ENCODE peak calls at places on chromosomes 2 and 18, in eight cellular contexts. One of them, this sample, is unnamed.

GRCh38 chr2:201779996-201780673 is 598 bp downstream of the ALS2 start:
- DNase-seq in activated naive CD4-positive, alpha-beta T cell: peak
- DNase-seq in foreskin fibroblast: no peak
- DNase-seq in dorsolateral prefrontal cortex: peak
- DNase-seq in HEK293T: no peak
- DNase-seq in NCI-H1436 treated with DMSO at 0.1 percent for 48 hours: no peak
- DNase-seq in left cardiac atrium: peak
- DNase-seq in midbrain: peak
- DNase-seq in this sample: peak

GRCh38 chr2:23425338-23425871 is 40.4 kb downstream of the KLHL29 start:
- DNase-seq in activated naive CD4-positive, alpha-beta T cell: no peak
- DNase-seq in foreskin fibroblast: no peak
- DNase-seq in dorsolateral prefrontal cortex: no peak
- DNase-seq in HEK293T: no peak
- DNase-seq in NCI-H1436 treated with DMSO at 0.1 percent for 48 hours: no peak
- DNase-seq in left cardiac atrium: no peak
- DNase-seq in midbrain: no peak
- DNase-seq in this sample: no peak

GRCh38 chr18:73859998-73860397 is 287.6 kb downstream of the FBXO15 start:
- DNase-seq in activated naive CD4-positive, alpha-beta T cell: no peak
- DNase-seq in foreskin fibroblast: no peak
- DNase-seq in dorsolateral prefrontal cortex: no peak
- DNase-seq in HEK293T: no peak
- DNase-seq in NCI-H1436 treated with DMSO at 0.1 percent for 48 hours: no peak
- DNase-seq in left cardiac atrium: no peak
- DNase-seq in midbrain: no peak
- DNase-seq in this sample: no peak

GRCh38 chr2:47219970-47220369 is 64.9 kb upstream of the STPG4 start:
- DNase-seq in activated naive CD4-positive, alpha-beta T cell: no peak
- DNase-seq in foreskin fibroblast: no peak
- DNase-seq in dorsolateral prefrontal cortex: no peak
- DNase-seq in HEK293T: no peak
- DNase-seq in NCI-H1436 treated with DMSO at 0.1 percent for 48 hours: no peak
- DNase-seq in left cardiac atrium: no peak
- DNase-seq in midbrain: no peak
- DNase-seq in this sample: no peak

GRCh38 chr2:204948822-204949221 is 403.5 kb downstream of the PARD3B start:
- DNase-seq in activated naive CD4-positive, alpha-beta T cell: no peak
- DNase-seq in foreskin fibroblast: no peak
- DNase-seq in dorsolateral prefrontal cortex: no peak
- DNase-seq in HEK293T: no peak
- DNase-seq in NCI-H1436 treated with DMSO at 0.1 percent for 48 hours: no peak
- DNase-seq in left cardiac atrium: no peak
- DNase-seq in midbrain: no peak
- DNase-seq in this sample: no peak

GRCh38 chr2:33158482-33159003 is 211.8 kb downstream of the LTBP1 start:
- DNase-seq in activated naive CD4-positive, alpha-beta T cell: no peak
- DNase-seq in foreskin fibroblast: peak
- DNase-seq in dorsolateral prefrontal cortex: no peak
- DNase-seq in HEK293T: no peak
- DNase-seq in NCI-H1436 treated with DMSO at 0.1 percent for 48 hours: no peak
- DNase-seq in left cardiac atrium: no peak
- DNase-seq in midbrain: no peak
- DNase-seq in this sample: no peak

GRCh38 chr2:102932521-102932920 is 170.7 kb downstream of the TMEM182 start:
- DNase-seq in activated naive CD4-positive, alpha-beta T cell: no peak
- DNase-seq in foreskin fibroblast: no peak
- DNase-seq in dorsolateral prefrontal cortex: no peak
- DNase-seq in HEK293T: no peak
- DNase-seq in NCI-H1436 treated with DMSO at 0.1 percent for 48 hours: no peak
- DNase-seq in left cardiac atrium: no peak
- DNase-seq in midbrain: no peak
- DNase-seq in this sample: no peak

GRCh38 chr2:187994464-187995331 is 297.0 kb upstream of the GULP1 start:
- DNase-seq in activated naive CD4-positive, alpha-beta T cell: no peak
- DNase-seq in foreskin fibroblast: peak
- DNase-seq in dorsolateral prefrontal cortex: peak
- DNase-seq in HEK293T: no peak
- DNase-seq in NCI-H1436 treated with DMSO at 0.1 percent for 48 hours: no peak
- DNase-seq in left cardiac atrium: peak
- DNase-seq in midbrain: peak
- DNase-seq in this sample: no peak

GRCh38 chr2:160952462-160952861 is 207.8 kb upstream of the TANK start:
- DNase-seq in activated naive CD4-positive, alpha-beta T cell: no peak
- DNase-seq in foreskin fibroblast: no peak
- DNase-seq in dorsolateral prefrontal cortex: no peak
- DNase-seq in HEK293T: no peak
- DNase-seq in NCI-H1436 treated with DMSO at 0.1 percent for 48 hours: no peak
- DNase-seq in left cardiac atrium: peak
- DNase-seq in midbrain: no peak
- DNase-seq in this sample: no peak

GRCh38 chr2:196168181-196168580 is 3.2 kb downstream of the STK17B start:
- DNase-seq in activated naive CD4-positive, alpha-beta T cell: no peak
- DNase-seq in foreskin fibroblast: peak
- DNase-seq in dorsolateral prefrontal cortex: no peak
- DNase-seq in HEK293T: no peak
- DNase-seq in NCI-H1436 treated with DMSO at 0.1 percent for 48 hours: no peak
- DNase-seq in left cardiac atrium: no peak
- DNase-seq in midbrain: no peak
- DNase-seq in this sample: no peak

GRCh38 chr2:45674035-45674791 is 22.7 kb downstream of the PRKCE start:
- DNase-seq in activated naive CD4-positive, alpha-beta T cell: no peak
- DNase-seq in foreskin fibroblast: no peak
- DNase-seq in dorsolateral prefrontal cortex: no peak
- DNase-seq in HEK293T: no peak
- DNase-seq in NCI-H1436 treated with DMSO at 0.1 percent for 48 hours: no peak
- DNase-seq in left cardiac atrium: no peak
- DNase-seq in midbrain: no peak
- DNase-seq in this sample: no peak

GRCh38 chr2:64214281-64215115 is 70.3 kb upstream of the PELI1 start:
- DNase-seq in activated naive CD4-positive, alpha-beta T cell: no peak
- DNase-seq in foreskin fibroblast: no peak
- DNase-seq in dorsolateral prefrontal cortex: no peak
- DNase-seq in HEK293T: no peak
- DNase-seq in NCI-H1436 treated with DMSO at 0.1 percent for 48 hours: no peak
- DNase-seq in left cardiac atrium: peak
- DNase-seq in midbrain: no peak
- DNase-seq in this sample: no peak

GRCh38 chr18:46174317-46175039 is 70.3 kb downstream of the HAUS1 start:
- DNase-seq in activated naive CD4-positive, alpha-beta T cell: peak
- DNase-seq in foreskin fibroblast: peak
- DNase-seq in dorsolateral prefrontal cortex: peak
- DNase-seq in HEK293T: peak
- DNase-seq in NCI-H1436 treated with DMSO at 0.1 percent for 48 hours: no peak
- DNase-seq in left cardiac atrium: peak
- DNase-seq in midbrain: no peak
- DNase-seq in this sample: no peak

GRCh38 chr2:231557571-231558217 is 27.4 kb upstream of the NMUR1 start:
- DNase-seq in activated naive CD4-positive, alpha-beta T cell: peak
- DNase-seq in foreskin fibroblast: peak
- DNase-seq in dorsolateral prefrontal cortex: peak
- DNase-seq in HEK293T: peak
- DNase-seq in NCI-H1436 treated with DMSO at 0.1 percent for 48 hours: peak
- DNase-seq in left cardiac atrium: peak
- DNase-seq in midbrain: peak
- DNase-seq in this sample: peak

GRCh38 chr2:23617167-23617787 is 232.3 kb downstream of the KLHL29 start:
- DNase-seq in activated naive CD4-positive, alpha-beta T cell: no peak
- DNase-seq in foreskin fibroblast: peak
- DNase-seq in dorsolateral prefrontal cortex: peak
- DNase-seq in HEK293T: no peak
- DNase-seq in NCI-H1436 treated with DMSO at 0.1 percent for 48 hours: no peak
- DNase-seq in left cardiac atrium: peak
- DNase-seq in midbrain: peak
- DNase-seq in this sample: no peak

GRCh38 chr18:424071-424868 is 76.2 kb downstream of the COLEC12 start:
- DNase-seq in activated naive CD4-positive, alpha-beta T cell: no peak
- DNase-seq in foreskin fibroblast: peak
- DNase-seq in dorsolateral prefrontal cortex: no peak
- DNase-seq in HEK293T: no peak
- DNase-seq in NCI-H1436 treated with DMSO at 0.1 percent for 48 hours: no peak
- DNase-seq in left cardiac atrium: no peak
- DNase-seq in midbrain: no peak
- DNase-seq in this sample: no peak

GRCh38 chr2:113861740-113862139 is 28.1 kb upstream of the ACTR3 start:
- DNase-seq in activated naive CD4-positive, alpha-beta T cell: no peak
- DNase-seq in foreskin fibroblast: no peak
- DNase-seq in dorsolateral prefrontal cortex: no peak
- DNase-seq in HEK293T: no peak
- DNase-seq in NCI-H1436 treated with DMSO at 0.1 percent for 48 hours: no peak
- DNase-seq in left cardiac atrium: no peak
- DNase-seq in midbrain: no peak
- DNase-seq in this sample: no peak